ENCODE peak calls at places on chromosomes 11 and 22, in eight cellular contexts. One of them, this sample, is unnamed.
A peak's percentile ranks its signal among the peaks of the same experiment; 100 is the strongest.

GRCh38 chr11:45042560-45042959 is 91.9 kb upstream of the TP53I11 start:
- DNase-seq in fibroblast of villous mesenchyme: no peak
- DNase-seq in BE2C: peak; percentile 28
- DNase-seq in kidney epithelial cell: no peak
- DNase-seq in lower lobe of right lung: no peak
- DNase-seq in uterus: no peak
- DNase-seq in K562: no peak
- DNase-seq in lower leg skin: peak; percentile 91
- DNase-seq in this sample: peak; percentile 44

GRCh38 chr11:115528217-115528616 is 24.0 kb upstream of the CADM1 start:
- DNase-seq in fibroblast of villous mesenchyme: no peak
- DNase-seq in BE2C: peak; percentile 63
- DNase-seq in kidney epithelial cell: no peak
- DNase-seq in lower lobe of right lung: no peak
- DNase-seq in uterus: no peak
- DNase-seq in K562: no peak
- DNase-seq in lower leg skin: no peak
- DNase-seq in this sample: no peak

GRCh38 chr11:102223859-102224258 is 93.4 kb upstream of the BIRC3 start:
- DNase-seq in fibroblast of villous mesenchyme: peak; percentile 94
- DNase-seq in BE2C: no peak
- DNase-seq in kidney epithelial cell: no peak
- DNase-seq in lower lobe of right lung: no peak
- DNase-seq in uterus: no peak
- DNase-seq in K562: no peak
- DNase-seq in lower leg skin: no peak
- DNase-seq in this sample: peak; percentile 96

GRCh38 chr11:1499261-1499890 is 12.8 kb upstream of the MOB2 start:
- DNase-seq in fibroblast of villous mesenchyme: no peak
- DNase-seq in BE2C: no peak
- DNase-seq in kidney epithelial cell: no peak
- DNase-seq in lower lobe of right lung: peak; percentile 38
- DNase-seq in uterus: no peak
- DNase-seq in K562: no peak
- DNase-seq in lower leg skin: no peak
- DNase-seq in this sample: no peak

GRCh38 chr11:21888814-21889213 is 304.1 kb upstream of the ANO5 start:
- DNase-seq in fibroblast of villous mesenchyme: no peak
- DNase-seq in BE2C: no peak
- DNase-seq in kidney epithelial cell: peak; percentile 2
- DNase-seq in lower lobe of right lung: no peak
- DNase-seq in uterus: no peak
- DNase-seq in K562: no peak
- DNase-seq in lower leg skin: no peak
- DNase-seq in this sample: peak; percentile 40

GRCh38 chr22:48697223-48697622 is 1130.5 kb downstream of the BRD1 start:
- DNase-seq in fibroblast of villous mesenchyme: no peak
- DNase-seq in BE2C: no peak
- DNase-seq in kidney epithelial cell: no peak
- DNase-seq in lower lobe of right lung: no peak
- DNase-seq in uterus: no peak
- DNase-seq in K562: no peak
- DNase-seq in lower leg skin: no peak
- DNase-seq in this sample: no peak

GRCh38 chr22:49209452-49210195 is 618.0 kb downstream of the BRD1 start:
- DNase-seq in fibroblast of villous mesenchyme: no peak
- DNase-seq in BE2C: peak; percentile 26
- DNase-seq in kidney epithelial cell: no peak
- DNase-seq in lower lobe of right lung: peak; percentile 39
- DNase-seq in uterus: peak; percentile 11
- DNase-seq in K562: no peak
- DNase-seq in lower leg skin: peak; percentile 49
- DNase-seq in this sample: no peak

GRCh38 chr22:19713650-19714319 is 518 bp upstream of the SEPTIN5 start:
- DNase-seq in fibroblast of villous mesenchyme: no peak
- DNase-seq in BE2C: no peak
- DNase-seq in kidney epithelial cell: no peak
- DNase-seq in lower lobe of right lung: no peak
- DNase-seq in uterus: no peak
- DNase-seq in K562: no peak
- DNase-seq in lower leg skin: peak; percentile 87
- DNase-seq in this sample: no peak

GRCh38 chr11:16739326-16739875 is 954 bp downstream of the C11orf58 start:
- DNase-seq in fibroblast of villous mesenchyme: peak; percentile 28
- DNase-seq in BE2C: no peak
- DNase-seq in kidney epithelial cell: peak; percentile 5
- DNase-seq in lower lobe of right lung: no peak
- DNase-seq in uterus: no peak
- DNase-seq in K562: no peak
- DNase-seq in lower leg skin: no peak
- DNase-seq in this sample: no peak

GRCh38 chr11:61507962-61508824 is at the start of gene LRRC10B:
- DNase-seq in fibroblast of villous mesenchyme: no peak
- DNase-seq in BE2C: peak; percentile 68
- DNase-seq in kidney epithelial cell: no peak
- DNase-seq in lower lobe of right lung: peak; percentile 71
- DNase-seq in uterus: peak; percentile 30
- DNase-seq in K562: peak; percentile 41
- DNase-seq in lower leg skin: no peak
- DNase-seq in this sample: peak; percentile 25

GRCh38 chr11:128874406-128874805 is 7.3 kb upstream of the KCNJ1 start:
- DNase-seq in fibroblast of villous mesenchyme: no peak
- DNase-seq in BE2C: no peak
- DNase-seq in kidney epithelial cell: no peak
- DNase-seq in lower lobe of right lung: no peak
- DNase-seq in uterus: no peak
- DNase-seq in K562: no peak
- DNase-seq in lower leg skin: no peak
- DNase-seq in this sample: no peak

GRCh38 chr11:29448246-29448877 is 568.5 kb downstream of the KCNA4 start:
- DNase-seq in fibroblast of villous mesenchyme: no peak
- DNase-seq in BE2C: no peak
- DNase-seq in kidney epithelial cell: no peak
- DNase-seq in lower lobe of right lung: no peak
- DNase-seq in uterus: no peak
- DNase-seq in K562: no peak
- DNase-seq in lower leg skin: no peak
- DNase-seq in this sample: peak; percentile 47

GRCh38 chr22:12601870-12602779 is 2925.9 kb upstream of the OR11H1 start:
- DNase-seq in fibroblast of villous mesenchyme: peak; percentile 97
- DNase-seq in BE2C: no peak
- DNase-seq in kidney epithelial cell: no peak
- DNase-seq in lower lobe of right lung: peak; percentile 64
- DNase-seq in uterus: no peak
- DNase-seq in K562: peak; percentile 78
- DNase-seq in lower leg skin: peak; percentile 86
- DNase-seq in this sample: no peak

GRCh38 chr11:14642453-14642852 is 1.2 kb upstream of the PDE3B start:
- DNase-seq in fibroblast of villous mesenchyme: no peak
- DNase-seq in BE2C: no peak
- DNase-seq in kidney epithelial cell: no peak
- DNase-seq in lower lobe of right lung: no peak
- DNase-seq in uterus: no peak
- DNase-seq in K562: peak; percentile 51
- DNase-seq in lower leg skin: no peak
- DNase-seq in this sample: no peak

GRCh38 chr11:19428206-19429001 is 187.7 kb upstream of the E2F8 start:
- DNase-seq in fibroblast of villous mesenchyme: no peak
- DNase-seq in BE2C: no peak
- DNase-seq in kidney epithelial cell: no peak
- DNase-seq in lower lobe of right lung: no peak
- DNase-seq in uterus: no peak
- DNase-seq in K562: no peak
- DNase-seq in lower leg skin: no peak
- DNase-seq in this sample: peak; percentile 89

GRCh38 chr11:84886344-84886743 is 740.8 kb downstream of the DLG2 start:
- DNase-seq in fibroblast of villous mesenchyme: no peak
- DNase-seq in BE2C: no peak
- DNase-seq in kidney epithelial cell: no peak
- DNase-seq in lower lobe of right lung: no peak
- DNase-seq in uterus: no peak
- DNase-seq in K562: no peak
- DNase-seq in lower leg skin: no peak
- DNase-seq in this sample: no peak

GRCh38 chr11:108111126-108111525 is 10.2 kb upstream of the ACAT1 start:
- DNase-seq in fibroblast of villous mesenchyme: no peak
- DNase-seq in BE2C: no peak
- DNase-seq in kidney epithelial cell: no peak
- DNase-seq in lower lobe of right lung: no peak
- DNase-seq in uterus: no peak
- DNase-seq in K562: no peak
- DNase-seq in lower leg skin: no peak
- DNase-seq in this sample: no peak

GRCh38 chr11:47004595-47005033 is 68.1 kb downstream of the CSTPP1 start:
- DNase-seq in fibroblast of villous mesenchyme: peak; percentile 99
- DNase-seq in BE2C: peak; percentile 65
- DNase-seq in kidney epithelial cell: peak; percentile 86
- DNase-seq in lower lobe of right lung: peak; percentile 53
- DNase-seq in uterus: peak; percentile 82
- DNase-seq in K562: peak; percentile 81
- DNase-seq in lower leg skin: peak; percentile 90
- DNase-seq in this sample: peak; percentile 50

GRCh38 chr11:110130642-110131238 is 37.5 kb downstream of the ZC3H12C start:
- DNase-seq in fibroblast of villous mesenchyme: no peak
- DNase-seq in BE2C: peak; percentile 90
- DNase-seq in kidney epithelial cell: peak; percentile 12
- DNase-seq in lower lobe of right lung: no peak
- DNase-seq in uterus: no peak
- DNase-seq in K562: no peak
- DNase-seq in lower leg skin: no peak
- DNase-seq in this sample: peak; percentile 82

DNA sequence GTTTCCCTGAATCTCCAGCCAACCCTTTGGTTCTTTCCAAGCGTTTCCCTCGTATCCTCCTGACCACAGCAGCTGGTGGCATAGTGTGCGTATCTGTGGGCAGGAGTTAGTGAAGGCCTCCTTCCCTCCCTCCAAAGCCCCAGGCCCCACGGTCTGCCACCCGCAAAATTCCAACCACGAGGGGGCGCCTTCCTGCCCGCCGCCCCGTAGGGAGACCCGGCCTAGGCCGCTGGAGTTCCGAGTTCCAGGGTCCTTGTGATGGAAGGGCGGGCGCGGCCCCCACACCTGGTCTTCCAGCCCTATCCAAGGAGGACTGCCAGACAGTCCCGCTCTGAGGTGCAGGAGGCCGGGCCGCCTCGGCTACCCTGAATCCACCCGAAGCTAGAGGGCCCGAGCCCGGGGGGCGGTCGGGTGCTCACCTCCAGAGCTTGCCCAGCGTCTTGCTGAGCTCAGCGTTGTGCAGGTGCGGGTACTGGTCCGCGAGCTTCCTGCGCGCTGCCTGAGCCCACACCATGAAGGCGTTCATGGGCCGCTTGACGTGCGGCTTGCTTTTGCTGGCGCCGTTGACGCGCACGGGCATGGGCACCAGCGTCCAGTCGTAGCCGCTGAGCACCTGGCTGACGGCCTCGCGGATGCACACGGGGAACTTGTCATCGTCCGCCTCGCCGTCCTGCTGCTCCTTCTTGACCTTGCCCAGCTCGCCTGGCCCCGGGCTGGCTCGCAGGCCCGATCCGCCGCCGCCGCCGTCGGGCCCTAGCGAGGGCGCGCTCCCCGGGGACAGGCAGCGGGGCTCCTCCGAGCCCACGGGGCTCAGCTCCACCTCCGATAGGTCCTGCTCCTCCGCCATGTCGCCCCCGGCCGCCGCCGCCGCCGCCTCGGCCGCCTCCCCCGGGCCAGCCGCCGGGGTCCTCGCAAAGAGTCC is 1.2 kb downstream of the SOX10 start:
- DNase-seq in fibroblast of villous mesenchyme: no peak
- DNase-seq in BE2C: no peak
- DNase-seq in kidney epithelial cell: no peak
- DNase-seq in lower lobe of right lung: no peak
- DNase-seq in uterus: no peak
- DNase-seq in K562: peak; percentile 37
- DNase-seq in lower leg skin: no peak
- DNase-seq in this sample: no peak
- TF ChIP-seq CTCF in fibroblast of villous mesenchyme: peak; percentile 22
- TF ChIP-seq CTCF in BE2C: peak; percentile 4
- TF ChIP-seq CTCF in kidney epithelial cell: peak; percentile 55
- TF ChIP-seq CTCF in lower lobe of right lung: peak; percentile 16
- TF ChIP-seq CTCF in uterus: no peak
- TF ChIP-seq CTCF in K562: peak; percentile 50
- TF ChIP-seq CTCF in lower leg skin: no peak
- TF ChIP-seq CTCF in this sample: peak; percentile 23

DNA sequence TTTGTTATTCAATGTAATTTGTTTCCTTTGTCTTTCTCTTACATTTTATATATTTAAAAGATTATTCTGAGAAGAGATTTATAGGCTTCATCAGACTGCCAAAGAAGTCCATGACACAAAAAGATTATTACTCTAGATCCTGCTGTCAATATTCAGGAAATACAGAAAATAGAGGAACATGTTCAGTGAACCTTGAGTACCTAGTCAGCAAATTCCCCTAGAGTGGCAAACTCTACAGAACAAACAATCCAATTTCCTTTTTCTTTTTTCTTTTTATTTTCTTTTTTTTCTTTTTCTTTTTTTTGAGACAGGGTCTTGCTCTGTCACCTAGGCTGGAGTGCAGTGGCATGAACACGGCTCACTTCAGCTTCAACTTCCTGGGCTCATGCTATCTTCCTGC is 23.9 kb downstream of the TTC17 start:
- DNase-seq in fibroblast of villous mesenchyme: no peak
- DNase-seq in BE2C: no peak
- DNase-seq in kidney epithelial cell: no peak
- DNase-seq in lower lobe of right lung: no peak
- DNase-seq in uterus: no peak
- DNase-seq in K562: no peak
- DNase-seq in lower leg skin: no peak
- DNase-seq in this sample: no peak
- H3K4me3 ChIP-seq in fibroblast of villous mesenchyme: no peak overlapping the region
- H3K4me3 ChIP-seq in BE2C: no peak overlapping the region
- H3K4me3 ChIP-seq in kidney epithelial cell: no peak overlapping the region
- H3K4me3 ChIP-seq in lower lobe of right lung: no peak overlapping the region
- H3K4me3 ChIP-seq in uterus: no peak overlapping the region
- H3K4me3 ChIP-seq in K562: no peak overlapping the region
- H3K4me3 ChIP-seq in lower leg skin: no peak overlapping the region
- H3K4me3 ChIP-seq in this sample: no peak overlapping the region

GRCh38 chr11:72088076-72088806 is 7.6 kb downstream of the LRRC51 start:
- DNase-seq in fibroblast of villous mesenchyme: peak; percentile 36
- DNase-seq in BE2C: no peak
- DNase-seq in kidney epithelial cell: no peak
- DNase-seq in lower lobe of right lung: no peak
- DNase-seq in uterus: no peak
- DNase-seq in K562: peak; percentile 11
- DNase-seq in lower leg skin: no peak
- DNase-seq in this sample: no peak

GRCh38 chr11:72085836-72086475 is 5.3 kb downstream of the LRRC51 start:
- DNase-seq in fibroblast of villous mesenchyme: no peak
- DNase-seq in BE2C: no peak
- DNase-seq in kidney epithelial cell: no peak
- DNase-seq in lower lobe of right lung: no peak
- DNase-seq in uterus: no peak
- DNase-seq in K562: peak; percentile 11
- DNase-seq in lower leg skin: no peak
- DNase-seq in this sample: no peak

GRCh38 chr11:72091292-72091691 is 10.6 kb downstream of the LRRC51 start:
- DNase-seq in fibroblast of villous mesenchyme: peak; percentile 74
- DNase-seq in BE2C: peak; percentile 79
- DNase-seq in kidney epithelial cell: no peak
- DNase-seq in lower lobe of right lung: peak; percentile 72
- DNase-seq in uterus: peak; percentile 69
- DNase-seq in K562: peak; percentile 87
- DNase-seq in lower leg skin: no peak
- DNase-seq in this sample: peak; percentile 62
- TF ChIP-seq CTCF in fibroblast of villous mesenchyme: peak; percentile 90
- TF ChIP-seq CTCF in BE2C: peak; percentile 94
- TF ChIP-seq CTCF in kidney epithelial cell: peak; percentile 86
- TF ChIP-seq CTCF in lower lobe of right lung: peak; percentile 89
- TF ChIP-seq CTCF in uterus: peak; percentile 93
- TF ChIP-seq CTCF in K562: peak; percentile 93
- TF ChIP-seq CTCF in lower leg skin: no peak
- TF ChIP-seq CTCF in this sample: peak; percentile 89

GRCh38 chr22:26964642-26965041 is 307.3 kb downstream of the MIAT start:
- DNase-seq in fibroblast of villous mesenchyme: no peak
- DNase-seq in BE2C: no peak
- DNase-seq in kidney epithelial cell: no peak
- DNase-seq in lower lobe of right lung: no peak
- DNase-seq in uterus: no peak
- DNase-seq in K562: no peak
- DNase-seq in lower leg skin: no peak
- DNase-seq in this sample: no peak
- H3K4me3 ChIP-seq in fibroblast of villous mesenchyme: no peak overlapping the region
- H3K4me3 ChIP-seq in BE2C: no peak overlapping the region
- H3K4me3 ChIP-seq in kidney epithelial cell: no peak overlapping the region
- H3K4me3 ChIP-seq in lower lobe of right lung: no peak overlapping the region
- H3K4me3 ChIP-seq in uterus: no peak overlapping the region
- H3K4me3 ChIP-seq in K562: no peak overlapping the region
- H3K4me3 ChIP-seq in lower leg skin: no peak overlapping the region
- H3K4me3 ChIP-seq in this sample: no peak overlapping the region